ENCODE peak calls at places on chromosomes 12 and 14, in five cellular contexts. One of them, this sample, is unnamed. For H3K9me3 and H3K4me1, the result is how much of the 10 kb centered on the place peaks cover.

GRCh38 chr12:128415036-128415560 is 148.1 kb downstream of the TMEM132C start:
- DNase-seq in esophagus muscularis mucosa: no peak
- DNase-seq in effector memory CD4-positive, alpha-beta T cell: no peak
- DNase-seq in kidney: no peak
- DNase-seq in neuronal stem cell: no peak
- DNase-seq in this sample: no peak

GRCh38 chr12:54526800-54527630 is 22.4 kb upstream of the PDE1B start:
- DNase-seq in kidney: no peak
- DNase-seq in effector memory CD4-positive, alpha-beta T cell: no peak
- DNase-seq in esophagus muscularis mucosa: no peak
- DNase-seq in neuronal stem cell: peak
- DNase-seq in this sample: peak

GRCh38 chr14:65560340-65561027 is 148.0 kb downstream of the FUT8 start:
- DNase-seq in esophagus muscularis mucosa: no peak
- DNase-seq in neuronal stem cell: no peak
- DNase-seq in effector memory CD4-positive, alpha-beta T cell: no peak
- DNase-seq in kidney: no peak
- DNase-seq in this sample: no peak

GRCh38 chr12:5808956-5809355 is 136.1 kb downstream of the ANO2 start:
- DNase-seq in neuronal stem cell: no peak
- DNase-seq in esophagus muscularis mucosa: no peak
- DNase-seq in kidney: no peak
- DNase-seq in effector memory CD4-positive, alpha-beta T cell: no peak
- DNase-seq in this sample: peak

GRCh38 chr14:68790656-68791077 is 2.2 kb downstream of the ZFP36L1 start:
- DNase-seq in esophagus muscularis mucosa: peak
- DNase-seq in kidney: no peak
- DNase-seq in neuronal stem cell: no peak
- DNase-seq in effector memory CD4-positive, alpha-beta T cell: peak
- DNase-seq in this sample: no peak

GRCh38 chr14:78228702-78229327 is 58.6 kb downstream of the NRXN3 start:
- DNase-seq in neuronal stem cell: no peak
- DNase-seq in esophagus muscularis mucosa: no peak
- DNase-seq in effector memory CD4-positive, alpha-beta T cell: no peak
- DNase-seq in kidney: no peak
- DNase-seq in this sample: no peak

GRCh38 chr14:47186491-47186890 is 488.9 kb downstream of the MDGA2 start:
- DNase-seq in esophagus muscularis mucosa: no peak
- DNase-seq in neuronal stem cell: no peak
- DNase-seq in effector memory CD4-positive, alpha-beta T cell: no peak
- DNase-seq in kidney: no peak
- DNase-seq in this sample: peak

GRCh38 chr14:68877993-68878575 is 85.2 kb upstream of the ZFP36L1 start:
- DNase-seq in kidney: no peak
- DNase-seq in effector memory CD4-positive, alpha-beta T cell: no peak
- DNase-seq in esophagus muscularis mucosa: no peak
- DNase-seq in neuronal stem cell: no peak
- DNase-seq in this sample: no peak

GRCh38 chr14:104105822-104106470 is 20.4 kb downstream of the ASPG start:
- DNase-seq in esophagus muscularis mucosa: no peak
- DNase-seq in kidney: peak
- DNase-seq in neuronal stem cell: no peak
- DNase-seq in effector memory CD4-positive, alpha-beta T cell: no peak
- DNase-seq in this sample: no peak

GRCh38 chr12:46386360-46386867 is 13.8 kb upstream of the SLC38A2 start:
- DNase-seq in neuronal stem cell: no peak
- DNase-seq in esophagus muscularis mucosa: no peak
- DNase-seq in effector memory CD4-positive, alpha-beta T cell: no peak
- DNase-seq in kidney: no peak
- DNase-seq in this sample: peak

GRCh38 chr12:111123390-111123789 is 203.0 kb upstream of the MYL2 start:
- DNase-seq in kidney: no peak
- DNase-seq in neuronal stem cell: no peak
- DNase-seq in effector memory CD4-positive, alpha-beta T cell: no peak
- DNase-seq in esophagus muscularis mucosa: no peak
- DNase-seq in this sample: no peak

GRCh38 chr12:111121840-111122239 is 201.5 kb upstream of the MYL2 start:
- DNase-seq in esophagus muscularis mucosa: no peak
- DNase-seq in neuronal stem cell: no peak
- DNase-seq in effector memory CD4-positive, alpha-beta T cell: no peak
- DNase-seq in kidney: no peak
- DNase-seq in this sample: no peak

GRCh38 chr12:111122458-111122878 is 202.1 kb upstream of the MYL2 start:
- DNase-seq in esophagus muscularis mucosa: no peak
- DNase-seq in effector memory CD4-positive, alpha-beta T cell: no peak
- DNase-seq in neuronal stem cell: no peak
- DNase-seq in kidney: no peak
- DNase-seq in this sample: no peak

GRCh38 chr12:111126331-111126730 is 206.0 kb upstream of the MYL2 start:
- DNase-seq in esophagus muscularis mucosa: no peak
- DNase-seq in effector memory CD4-positive, alpha-beta T cell: no peak
- DNase-seq in neuronal stem cell: no peak
- DNase-seq in kidney: no peak
- DNase-seq in this sample: no peak

GRCh38 chr12:111124183-111124582 is 203.8 kb upstream of the MYL2 start:
- DNase-seq in effector memory CD4-positive, alpha-beta T cell: no peak
- DNase-seq in esophagus muscularis mucosa: no peak
- DNase-seq in neuronal stem cell: no peak
- DNase-seq in kidney: no peak
- DNase-seq in this sample: no peak
- H3K9me3 ChIP-seq in effector memory CD4-positive, alpha-beta T cell: under half
- H3K9me3 ChIP-seq in esophagus muscularis mucosa: under half
- H3K9me3 ChIP-seq in neuronal stem cell: under half
- H3K9me3 ChIP-seq in kidney: under half
- H3K9me3 ChIP-seq in this sample: under half

GRCh38 chr12:14171111-14171510 is 189.7 kb upstream of the GRIN2B start:
- DNase-seq in effector memory CD4-positive, alpha-beta T cell: no peak
- DNase-seq in esophagus muscularis mucosa: no peak
- DNase-seq in neuronal stem cell: no peak
- DNase-seq in kidney: no peak
- DNase-seq in this sample: no peak
- H3K4me1 ChIP-seq in effector memory CD4-positive, alpha-beta T cell: under half
- H3K4me1 ChIP-seq in esophagus muscularis mucosa: under half
- H3K4me1 ChIP-seq in neuronal stem cell: under half
- H3K4me1 ChIP-seq in kidney: under half
- H3K4me1 ChIP-seq in this sample: under half

DNA sequence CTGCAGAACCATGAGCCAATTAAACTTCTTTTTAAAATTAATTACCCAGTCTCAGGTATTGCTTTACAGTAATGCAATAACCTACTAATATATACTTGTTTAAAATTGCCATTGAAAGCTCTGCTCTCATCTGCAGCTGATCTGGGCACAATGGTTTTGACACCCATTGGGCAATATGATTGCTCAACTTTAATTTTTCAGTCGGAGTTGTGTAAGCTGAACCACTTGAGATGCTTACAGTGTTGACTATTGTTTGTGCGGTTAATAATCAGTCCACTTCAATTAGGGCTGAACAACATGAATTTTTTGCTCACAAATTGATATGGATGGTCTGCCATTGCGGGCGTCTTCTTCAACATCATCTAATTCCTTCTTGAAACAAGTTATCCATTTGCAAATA is 18.0 kb upstream of the OR4K5 start:
- DNase-seq in kidney: no peak
- DNase-seq in effector memory CD4-positive, alpha-beta T cell: no peak
- DNase-seq in neuronal stem cell: no peak
- DNase-seq in esophagus muscularis mucosa: no peak
- DNase-seq in this sample: no peak
- H3K9me3 ChIP-seq in kidney: under half
- H3K9me3 ChIP-seq in effector memory CD4-positive, alpha-beta T cell: under half
- H3K9me3 ChIP-seq in neuronal stem cell: under half
- H3K9me3 ChIP-seq in esophagus muscularis mucosa: under half
- H3K9me3 ChIP-seq in this sample: under half

DNA sequence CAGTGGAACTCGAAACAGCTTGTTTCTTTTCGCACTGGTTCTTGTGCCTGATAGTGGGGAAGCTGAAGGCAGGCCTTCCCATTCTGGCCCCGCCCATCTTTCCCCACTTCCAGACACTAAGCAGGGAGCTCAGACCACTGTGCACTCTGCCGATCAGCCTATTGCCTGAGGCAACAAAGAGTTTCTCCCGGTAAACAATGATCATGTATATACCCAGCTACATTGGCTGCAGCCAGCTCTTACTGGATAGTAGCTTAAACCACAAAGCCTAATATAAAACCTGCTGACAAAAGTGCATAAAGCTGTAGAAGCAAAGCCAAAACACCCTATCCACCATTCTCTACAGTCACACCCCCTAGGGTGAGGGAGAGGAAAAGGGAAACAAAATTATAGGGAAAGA is 24.7 kb upstream of the GLIPR1 start:
- DNase-seq in neuronal stem cell: no peak
- DNase-seq in kidney: no peak
- DNase-seq in esophagus muscularis mucosa: no peak
- DNase-seq in effector memory CD4-positive, alpha-beta T cell: no peak
- DNase-seq in this sample: no peak
- H3K4me1 ChIP-seq in neuronal stem cell: under half
- H3K4me1 ChIP-seq in kidney: under half
- H3K4me1 ChIP-seq in esophagus muscularis mucosa: under half
- H3K4me1 ChIP-seq in effector memory CD4-positive, alpha-beta T cell: under half
- H3K4me1 ChIP-seq in this sample: under half

GRCh38 chr12:108377260-108377659 is 38.1 kb upstream of the CMKLR1 start:
- DNase-seq in neuronal stem cell: no peak
- DNase-seq in kidney: no peak
- DNase-seq in effector memory CD4-positive, alpha-beta T cell: no peak
- DNase-seq in esophagus muscularis mucosa: no peak
- DNase-seq in this sample: no peak

GRCh38 chr12:108379761-108380160 is 40.6 kb upstream of the CMKLR1 start:
- DNase-seq in kidney: no peak
- DNase-seq in neuronal stem cell: no peak
- DNase-seq in effector memory CD4-positive, alpha-beta T cell: no peak
- DNase-seq in esophagus muscularis mucosa: no peak
- DNase-seq in this sample: no peak

GRCh38 chr12:108374596-108375320 is 35.6 kb upstream of the CMKLR1 start:
- DNase-seq in neuronal stem cell: no peak
- DNase-seq in esophagus muscularis mucosa: no peak
- DNase-seq in effector memory CD4-positive, alpha-beta T cell: no peak
- DNase-seq in kidney: no peak
- DNase-seq in this sample: no peak

GRCh38 chr12:108373111-108373510 is 34.0 kb upstream of the CMKLR1 start:
- DNase-seq in kidney: no peak
- DNase-seq in esophagus muscularis mucosa: no peak
- DNase-seq in effector memory CD4-positive, alpha-beta T cell: no peak
- DNase-seq in neuronal stem cell: no peak
- DNase-seq in this sample: no peak

DNA sequence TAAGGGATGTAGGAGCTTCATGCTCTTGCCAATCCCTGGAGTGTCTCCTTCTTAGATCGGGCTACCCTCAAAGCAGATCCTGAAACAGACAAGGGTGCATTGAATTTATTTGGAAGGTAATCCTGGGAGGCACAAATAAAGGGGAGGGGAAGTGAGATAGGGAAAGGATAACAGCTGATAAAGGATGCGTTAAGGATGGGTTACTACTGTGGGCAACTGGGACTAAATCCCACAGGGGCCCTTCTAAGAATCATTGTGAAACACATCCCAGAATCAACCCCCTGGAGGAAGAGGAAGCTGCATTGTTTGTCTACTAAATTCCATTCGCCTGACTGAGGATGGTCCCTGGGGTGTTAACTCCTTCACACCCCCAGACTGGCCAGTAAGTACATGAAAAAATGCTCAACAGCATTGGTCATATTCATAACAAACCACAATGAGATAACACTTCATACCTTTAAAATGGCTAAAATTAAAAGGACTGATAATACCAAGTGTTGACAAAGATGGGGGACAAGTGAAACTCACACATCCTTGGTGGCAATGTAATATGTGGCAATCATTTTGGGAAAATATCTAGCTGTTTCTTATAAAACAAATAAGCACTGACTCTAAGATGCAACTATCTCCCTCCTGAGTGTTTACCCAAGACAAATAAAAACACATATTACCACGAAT is 37.0 kb upstream of the CMKLR1 start:
- DNase-seq in neuronal stem cell: no peak
- DNase-seq in effector memory CD4-positive, alpha-beta T cell: no peak
- DNase-seq in esophagus muscularis mucosa: no peak
- DNase-seq in kidney: no peak
- DNase-seq in this sample: peak
- H3K9me3 ChIP-seq in neuronal stem cell: under half
- H3K9me3 ChIP-seq in effector memory CD4-positive, alpha-beta T cell: under half
- H3K9me3 ChIP-seq in esophagus muscularis mucosa: under half
- H3K9me3 ChIP-seq in kidney: under half
- H3K9me3 ChIP-seq in this sample: under half

DNA sequence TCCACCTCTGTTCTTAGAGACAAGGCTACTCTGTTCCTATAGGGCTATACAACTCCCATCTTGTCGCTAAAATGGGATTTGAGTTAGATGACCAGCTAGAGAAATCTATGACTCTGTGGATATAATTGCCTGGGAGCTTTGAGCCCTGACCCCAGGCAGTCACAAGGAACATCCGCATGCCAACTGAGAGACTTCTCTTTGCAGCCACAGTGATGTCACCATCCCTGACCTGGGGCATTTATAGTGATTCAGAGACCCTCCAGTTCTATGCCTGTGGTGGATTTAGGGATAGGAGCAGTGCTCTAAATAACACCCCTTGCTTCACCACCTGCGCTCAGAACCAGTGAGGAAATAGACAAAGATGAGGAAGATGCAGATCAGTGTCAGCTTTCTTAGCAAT is 86.2 kb downstream of the RIN3 start:
- DNase-seq in kidney: no peak
- DNase-seq in esophagus muscularis mucosa: no peak
- DNase-seq in neuronal stem cell: no peak
- DNase-seq in effector memory CD4-positive, alpha-beta T cell: no peak
- DNase-seq in this sample: no peak
- H3K4me1 ChIP-seq in kidney: under half
- H3K4me1 ChIP-seq in esophagus muscularis mucosa: half or more
- H3K4me1 ChIP-seq in neuronal stem cell: under half
- H3K4me1 ChIP-seq in effector memory CD4-positive, alpha-beta T cell: under half
- H3K4me1 ChIP-seq in this sample: under half

This sample was measured in fibroblast of lung.